ENCODE peak calls at places on chromosomes 5 and 9, in six cellular contexts. One of them, this sample, is unnamed.

GRCh38 chr5:153517105-153517700 is 26.7 kb downstream of the GRIA1 start:
- DNase-seq in H1: peak
- DNase-seq in HepG2: no peak
- DNase-seq in SK-N-SH: peak
- DNase-seq in K562: no peak
- DNase-seq in HCT116: no peak
- DNase-seq in this sample: no peak

GRCh38 chr5:74017112-74017511 is 391.1 kb downstream of the ARHGEF28 start:
- DNase-seq in H1: no peak
- DNase-seq in HepG2: no peak
- DNase-seq in SK-N-SH: no peak
- DNase-seq in K562: no peak
- DNase-seq in HCT116: peak
- DNase-seq in this sample: no peak

GRCh38 chr9:73577867-73578266 is 426.2 kb downstream of the ANXA1 start:
- DNase-seq in H1: no peak
- DNase-seq in HepG2: no peak
- DNase-seq in SK-N-SH: peak
- DNase-seq in K562: peak
- DNase-seq in HCT116: no peak
- DNase-seq in this sample: no peak

GRCh38 chr5:451587-452458 is 8.8 kb downstream of the EXOC3 start:
- DNase-seq in H1: no peak
- DNase-seq in HepG2: no peak
- DNase-seq in SK-N-SH: no peak
- DNase-seq in K562: no peak
- DNase-seq in HCT116: no peak
- DNase-seq in this sample: no peak

GRCh38 chr9:106481003-106481614 is 381.9 kb upstream of the ZNF462 start:
- DNase-seq in H1: no peak
- DNase-seq in HepG2: no peak
- DNase-seq in SK-N-SH: peak
- DNase-seq in K562: no peak
- DNase-seq in HCT116: no peak
- DNase-seq in this sample: no peak

GRCh38 chr9:134205636-134206316 is 41.4 kb upstream of the RNU6ATAC start:
- DNase-seq in H1: no peak
- DNase-seq in HepG2: no peak
- DNase-seq in SK-N-SH: peak
- DNase-seq in K562: peak
- DNase-seq in HCT116: no peak
- DNase-seq in this sample: no peak

GRCh38 chr5:15008476-15008875 is 136.9 kb upstream of the ANKH start:
- DNase-seq in H1: no peak
- DNase-seq in HepG2: peak
- DNase-seq in SK-N-SH: no peak
- DNase-seq in K562: peak
- DNase-seq in HCT116: peak
- DNase-seq in this sample: no peak

GRCh38 chr9:135907006-135907434 is 326 bp downstream of the CAMSAP1 start:
- DNase-seq in H1: no peak
- DNase-seq in HepG2: no peak
- DNase-seq in SK-N-SH: no peak
- DNase-seq in K562: no peak
- DNase-seq in HCT116: no peak
- DNase-seq in this sample: no peak

GRCh38 chr5:65035212-65036206 is 266.8 kb downstream of the CWC27 start:
- DNase-seq in H1: peak
- DNase-seq in HepG2: peak
- DNase-seq in SK-N-SH: peak
- DNase-seq in K562: peak
- DNase-seq in HCT116: peak
- DNase-seq in this sample: peak

GRCh38 chr9:12846035-12846434 is 71.2 kb downstream of the LURAP1L start:
- DNase-seq in H1: no peak
- DNase-seq in HepG2: no peak
- DNase-seq in SK-N-SH: no peak
- DNase-seq in K562: no peak
- DNase-seq in HCT116: no peak
- DNase-seq in this sample: no peak

GRCh38 chr9:82031538-82032280 is 43.1 kb downstream of the SPATA31D1 start:
- DNase-seq in H1: no peak
- DNase-seq in HepG2: peak
- DNase-seq in SK-N-SH: no peak
- DNase-seq in K562: no peak
- DNase-seq in HCT116: peak
- DNase-seq in this sample: peak

GRCh38 chr5:15571081-15571480 is 71.1 kb downstream of the FBXL7 start:
- DNase-seq in H1: no peak
- DNase-seq in HepG2: no peak
- DNase-seq in SK-N-SH: no peak
- DNase-seq in K562: no peak
- DNase-seq in HCT116: no peak
- DNase-seq in this sample: no peak

GRCh38 chr9:127989094-127989493 is 8.3 kb upstream of the EEIG1 start:
- DNase-seq in H1: no peak
- DNase-seq in HepG2: no peak
- DNase-seq in SK-N-SH: no peak
- DNase-seq in K562: no peak
- DNase-seq in HCT116: no peak
- DNase-seq in this sample: no peak

GRCh38 chr5:116632890-116633289 is 58.3 kb upstream of the SEMA6A start:
- DNase-seq in H1: no peak
- DNase-seq in HepG2: no peak
- DNase-seq in SK-N-SH: no peak
- DNase-seq in K562: no peak
- DNase-seq in HCT116: no peak
- DNase-seq in this sample: no peak

GRCh38 chr9:115668506-115668905 is 485.1 kb upstream of the PAPPA start:
- DNase-seq in H1: no peak
- DNase-seq in HepG2: no peak
- DNase-seq in SK-N-SH: no peak
- DNase-seq in K562: no peak
- DNase-seq in HCT116: no peak
- DNase-seq in this sample: no peak

GRCh38 chr9:37433754-37434435 is 11.4 kb downstream of the GRHPR start:
- DNase-seq in H1: no peak
- DNase-seq in HepG2: no peak
- DNase-seq in SK-N-SH: no peak
- DNase-seq in K562: no peak
- DNase-seq in HCT116: no peak
- DNase-seq in this sample: no peak

GRCh38 chr9:126398403-126399058 is 71.9 kb downstream of the MVB12B start:
- DNase-seq in H1: peak
- DNase-seq in HepG2: peak
- DNase-seq in SK-N-SH: peak
- DNase-seq in K562: peak
- DNase-seq in HCT116: no peak
- DNase-seq in this sample: peak

GRCh38 chr9:18666348-18666747 is 192.4 kb downstream of the ADAMTSL1 start:
- DNase-seq in H1: no peak
- DNase-seq in HepG2: no peak
- DNase-seq in SK-N-SH: no peak
- DNase-seq in K562: no peak
- DNase-seq in HCT116: no peak
- DNase-seq in this sample: no peak

GRCh38 chr9:93058357-93059096 is at the start of gene SUSD3:
- DNase-seq in H1: peak
- DNase-seq in HepG2: peak
- DNase-seq in SK-N-SH: peak
- DNase-seq in K562: peak
- DNase-seq in HCT116: peak
- DNase-seq in this sample: peak

GRCh38 chr9:116288658-116289057 is 135.1 kb downstream of the PAPPA start:
- DNase-seq in H1: no peak
- DNase-seq in HepG2: no peak
- DNase-seq in SK-N-SH: no peak
- DNase-seq in K562: peak
- DNase-seq in HCT116: no peak
- DNase-seq in this sample: no peak

GRCh38 chr5:91280942-91281269 is 102.2 kb downstream of the ARRDC3 start:
- DNase-seq in H1: no peak
- DNase-seq in HepG2: no peak
- DNase-seq in SK-N-SH: no peak
- DNase-seq in K562: no peak
- DNase-seq in HCT116: peak
- DNase-seq in this sample: no peak
- TF ChIP-seq JUND in H1: no peak
- TF ChIP-seq JUND in HepG2: no peak
- TF ChIP-seq JUND in SK-N-SH: no peak
- TF ChIP-seq JUND in K562: no peak
- TF ChIP-seq JUND in HCT116: no peak
- TF ChIP-seq JUND in this sample: no peak

DNA sequence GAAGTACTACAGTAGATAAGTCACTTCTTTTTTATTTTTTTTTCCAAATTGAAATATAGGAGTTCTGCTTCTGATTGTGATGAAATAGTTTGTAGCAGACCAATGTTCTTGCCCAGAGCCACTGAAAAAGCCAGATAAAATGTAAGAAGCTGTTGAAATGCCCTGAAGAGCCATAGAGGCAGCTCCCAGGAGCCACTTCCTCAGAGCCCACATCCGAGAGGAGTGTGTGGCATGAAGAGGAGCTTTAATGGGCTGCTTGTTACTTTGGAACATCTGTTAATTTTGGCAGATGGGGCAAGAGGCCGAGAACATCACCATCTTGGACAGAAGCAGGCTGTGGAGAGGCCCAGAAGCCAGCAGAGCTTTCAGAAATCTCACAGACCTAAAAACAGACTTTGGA is 370.8 kb downstream of the GADD45G start:
- DNase-seq in H1: no peak
- DNase-seq in HepG2: no peak
- DNase-seq in SK-N-SH: no peak
- DNase-seq in K562: no peak
- DNase-seq in HCT116: no peak
- DNase-seq in this sample: no peak
- TF ChIP-seq JUND in H1: no peak
- TF ChIP-seq JUND in HepG2: no peak
- TF ChIP-seq JUND in SK-N-SH: no peak
- TF ChIP-seq JUND in K562: no peak
- TF ChIP-seq JUND in HCT116: no peak
- TF ChIP-seq JUND in this sample: no peak

DNA sequence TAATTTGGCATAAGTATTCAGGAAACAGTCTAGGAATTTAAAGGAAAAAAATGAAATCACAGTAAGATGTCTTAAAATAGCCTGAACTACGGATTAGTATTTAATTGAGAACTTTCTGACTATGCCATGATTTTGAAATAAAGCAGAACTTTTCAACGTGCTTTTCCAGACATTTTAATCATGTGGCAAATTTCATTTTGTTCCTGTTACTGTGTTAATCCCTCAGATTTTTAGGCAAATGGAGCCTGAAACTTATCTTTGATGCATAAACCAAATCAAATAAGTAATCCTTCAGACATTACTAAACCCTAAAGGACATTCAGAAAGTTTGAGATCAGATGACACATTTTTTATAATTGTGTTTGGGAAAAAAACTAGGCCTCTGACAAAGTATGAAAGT is 75.7 kb downstream of the FBN2 start:
- DNase-seq in H1: no peak
- DNase-seq in HepG2: no peak
- DNase-seq in SK-N-SH: no peak
- DNase-seq in K562: no peak
- DNase-seq in HCT116: no peak
- DNase-seq in this sample: no peak
- TF ChIP-seq JUND in H1: no peak
- TF ChIP-seq JUND in HepG2: no peak
- TF ChIP-seq JUND in SK-N-SH: no peak
- TF ChIP-seq JUND in K562: no peak
- TF ChIP-seq JUND in HCT116: no peak
- TF ChIP-seq JUND in this sample: no peak

GRCh38 chr5:158174918-158175663 is 316.1 kb upstream of the CLINT1 start:
- DNase-seq in H1: peak
- DNase-seq in HepG2: peak
- DNase-seq in SK-N-SH: peak
- DNase-seq in K562: peak
- DNase-seq in HCT116: peak
- DNase-seq in this sample: peak
- TF ChIP-seq JUND in H1: no peak
- TF ChIP-seq JUND in HepG2: no peak
- TF ChIP-seq JUND in SK-N-SH: no peak
- TF ChIP-seq JUND in K562: no peak
- TF ChIP-seq JUND in HCT116: no peak
- TF ChIP-seq JUND in this sample: no peak

GRCh38 chr5:148386041-148386440 is 2.3 kb downstream of the FBXO38 start:
- DNase-seq in H1: no peak
- DNase-seq in HepG2: peak
- DNase-seq in SK-N-SH: no peak
- DNase-seq in K562: no peak
- DNase-seq in HCT116: no peak
- DNase-seq in this sample: no peak

GRCh38 chr5:148390914-148391313 is 7.2 kb downstream of the FBXO38 start:
- DNase-seq in H1: no peak
- DNase-seq in HepG2: no peak
- DNase-seq in SK-N-SH: no peak
- DNase-seq in K562: no peak
- DNase-seq in HCT116: no peak
- DNase-seq in this sample: no peak

GRCh38 chr5:148387325-148387724 is 3.6 kb downstream of the FBXO38 start:
- DNase-seq in H1: no peak
- DNase-seq in HepG2: no peak
- DNase-seq in SK-N-SH: no peak
- DNase-seq in K562: no peak
- DNase-seq in HCT116: no peak
- DNase-seq in this sample: no peak

GRCh38 chr5:148391422-148391821 is 7.7 kb downstream of the FBXO38 start:
- DNase-seq in H1: no peak
- DNase-seq in HepG2: no peak
- DNase-seq in SK-N-SH: peak
- DNase-seq in K562: no peak
- DNase-seq in HCT116: no peak
- DNase-seq in this sample: no peak

GRCh38 chr5:148388692-148389091 is 4.9 kb downstream of the FBXO38 start:
- DNase-seq in H1: no peak
- DNase-seq in HepG2: no peak
- DNase-seq in SK-N-SH: no peak
- DNase-seq in K562: no peak
- DNase-seq in HCT116: no peak
- DNase-seq in this sample: no peak
- TF ChIP-seq JUND in H1: no peak
- TF ChIP-seq JUND in HepG2: no peak
- TF ChIP-seq JUND in SK-N-SH: no peak
- TF ChIP-seq JUND in K562: no peak
- TF ChIP-seq JUND in HCT116: no peak
- TF ChIP-seq JUND in this sample: no peak

GRCh38 chr9:4297151-4297794 is 2.6 kb downstream of the GLIS3 start:
- DNase-seq in H1: peak
- DNase-seq in HepG2: peak
- DNase-seq in SK-N-SH: peak
- DNase-seq in K562: peak
- DNase-seq in HCT116: peak
- DNase-seq in this sample: peak
- TF ChIP-seq JUND in H1: no peak
- TF ChIP-seq JUND in HepG2: no peak
- TF ChIP-seq JUND in SK-N-SH: peak
- TF ChIP-seq JUND in K562: no peak
- TF ChIP-seq JUND in HCT116: peak
- TF ChIP-seq JUND in this sample: no peak

This sample was measured in T47D.